ENCODE peak calls at places on chromosomes 12 and 14, in ten cellular contexts. One of them, this sample, is unnamed.
A peak's percentile ranks its signal among the peaks of the same experiment; 100 is the strongest.

GRCh38 chr14:89911018-89911919 is 43.3 kb downstream of the EFCAB11 start:
- DNase-seq in lung: no peak
- DNase-seq in gastrocnemius medialis: no peak
- DNase-seq in T-helper 9 cell: no peak
- DNase-seq in AG04450: no peak
- DNase-seq in MM.1S: no peak
- DNase-seq in activated CD4-positive, alpha-beta T cell treated with anti-CD3 and anti-CD28 coated beads for 1 hour: no peak
- DNase-seq in amygdala: no peak
- DNase-seq in SW480: peak; percentile 63
- DNase-seq in germinal center: no peak
- DNase-seq in this sample: no peak

GRCh38 chr14:103816991-103817390 is 30.4 kb downstream of the PPP1R13B start:
- DNase-seq in lung: no peak
- DNase-seq in gastrocnemius medialis: no peak
- DNase-seq in T-helper 9 cell: no peak
- DNase-seq in AG04450: no peak
- DNase-seq in MM.1S: no peak
- DNase-seq in activated CD4-positive, alpha-beta T cell treated with anti-CD3 and anti-CD28 coated beads for 1 hour: no peak
- DNase-seq in amygdala: no peak
- DNase-seq in SW480: no peak
- DNase-seq in germinal center: no peak
- DNase-seq in this sample: no peak

GRCh38 chr12:57522019-57522886 is at the start of gene MBD6:
- DNase-seq in lung: peak; percentile 95
- DNase-seq in gastrocnemius medialis: peak; percentile 90
- DNase-seq in T-helper 9 cell: peak; percentile 86
- DNase-seq in AG04450: peak; percentile 89
- DNase-seq in MM.1S: peak; percentile 93
- DNase-seq in activated CD4-positive, alpha-beta T cell treated with anti-CD3 and anti-CD28 coated beads for 1 hour: peak; percentile 87
- DNase-seq in amygdala: peak; percentile 83
- DNase-seq in SW480: peak; percentile 96
- DNase-seq in germinal center: peak; percentile 98
- DNase-seq in this sample: peak; percentile 91

GRCh38 chr12:7374423-7375144 is 69.4 kb downstream of the CD163L1 start:
- DNase-seq in lung: no peak
- DNase-seq in gastrocnemius medialis: no peak
- DNase-seq in T-helper 9 cell: no peak
- DNase-seq in AG04450: no peak
- DNase-seq in MM.1S: peak; percentile 48
- DNase-seq in activated CD4-positive, alpha-beta T cell treated with anti-CD3 and anti-CD28 coated beads for 1 hour: no peak
- DNase-seq in amygdala: no peak
- DNase-seq in SW480: peak; percentile 82
- DNase-seq in germinal center: peak; percentile 26
- DNase-seq in this sample: no peak

GRCh38 chr12:31008241-31008711 is 65.4 kb upstream of the DDX11 start:
- DNase-seq in lung: no peak
- DNase-seq in gastrocnemius medialis: no peak
- DNase-seq in T-helper 9 cell: no peak
- DNase-seq in AG04450: no peak
- DNase-seq in MM.1S: no peak
- DNase-seq in activated CD4-positive, alpha-beta T cell treated with anti-CD3 and anti-CD28 coated beads for 1 hour: no peak
- DNase-seq in amygdala: no peak
- DNase-seq in SW480: no peak
- DNase-seq in germinal center: no peak
- DNase-seq in this sample: no peak

GRCh38 chr14:101115652-101116051 is 212.1 kb upstream of the RTL1 start:
- DNase-seq in lung: no peak
- DNase-seq in gastrocnemius medialis: no peak
- DNase-seq in T-helper 9 cell: no peak
- DNase-seq in AG04450: no peak
- DNase-seq in MM.1S: no peak
- DNase-seq in activated CD4-positive, alpha-beta T cell treated with anti-CD3 and anti-CD28 coated beads for 1 hour: no peak
- DNase-seq in amygdala: no peak
- DNase-seq in SW480: no peak
- DNase-seq in germinal center: no peak
- DNase-seq in this sample: no peak

GRCh38 chr14:93044116-93044515 is 71.6 kb downstream of the ITPK1 start:
- DNase-seq in lung: no peak
- DNase-seq in gastrocnemius medialis: no peak
- DNase-seq in T-helper 9 cell: no peak
- DNase-seq in AG04450: no peak
- DNase-seq in MM.1S: no peak
- DNase-seq in activated CD4-positive, alpha-beta T cell treated with anti-CD3 and anti-CD28 coated beads for 1 hour: no peak
- DNase-seq in amygdala: no peak
- DNase-seq in SW480: peak; percentile 88
- DNase-seq in germinal center: no peak
- DNase-seq in this sample: no peak

GRCh38 chr12:111404362-111405148 is 1.2 kb upstream of the SH2B3 start:
- DNase-seq in lung: peak; percentile 51
- DNase-seq in gastrocnemius medialis: no peak
- DNase-seq in T-helper 9 cell: no peak
- DNase-seq in AG04450: no peak
- DNase-seq in MM.1S: no peak
- DNase-seq in activated CD4-positive, alpha-beta T cell treated with anti-CD3 and anti-CD28 coated beads for 1 hour: peak; percentile 62
- DNase-seq in amygdala: no peak
- DNase-seq in SW480: peak; percentile 69
- DNase-seq in germinal center: peak; percentile 46
- DNase-seq in this sample: no peak

GRCh38 chr12:68480526-68480925 is 130.2 kb upstream of the RAP1B start:
- DNase-seq in lung: no peak
- DNase-seq in gastrocnemius medialis: no peak
- DNase-seq in T-helper 9 cell: no peak
- DNase-seq in AG04450: no peak
- DNase-seq in MM.1S: no peak
- DNase-seq in activated CD4-positive, alpha-beta T cell treated with anti-CD3 and anti-CD28 coated beads for 1 hour: no peak
- DNase-seq in amygdala: no peak
- DNase-seq in SW480: no peak
- DNase-seq in germinal center: no peak
- DNase-seq in this sample: no peak

GRCh38 chr12:52884526-52885293 is 20.2 kb downstream of the KRT8 start:
- DNase-seq in lung: peak; percentile 83
- DNase-seq in gastrocnemius medialis: peak; percentile 31
- DNase-seq in T-helper 9 cell: peak; percentile 72
- DNase-seq in AG04450: no peak
- DNase-seq in MM.1S: peak; percentile 45
- DNase-seq in activated CD4-positive, alpha-beta T cell treated with anti-CD3 and anti-CD28 coated beads for 1 hour: peak; percentile 73
- DNase-seq in amygdala: no peak
- DNase-seq in SW480: peak; percentile 71
- DNase-seq in germinal center: peak; percentile 77
- DNase-seq in this sample: peak; percentile 86

GRCh38 chr12:15728118-15728598 is 61.0 kb downstream of the EPS8 start:
- DNase-seq in lung: no peak
- DNase-seq in gastrocnemius medialis: no peak
- DNase-seq in T-helper 9 cell: no peak
- DNase-seq in AG04450: peak; percentile 21
- DNase-seq in MM.1S: no peak
- DNase-seq in activated CD4-positive, alpha-beta T cell treated with anti-CD3 and anti-CD28 coated beads for 1 hour: no peak
- DNase-seq in amygdala: no peak
- DNase-seq in SW480: no peak
- DNase-seq in germinal center: no peak
- DNase-seq in this sample: no peak

GRCh38 chr14:56874375-56874774 is 64.1 kb upstream of the OTX2 start:
- DNase-seq in lung: no peak
- DNase-seq in gastrocnemius medialis: no peak
- DNase-seq in T-helper 9 cell: no peak
- DNase-seq in AG04450: no peak
- DNase-seq in MM.1S: no peak
- DNase-seq in activated CD4-positive, alpha-beta T cell treated with anti-CD3 and anti-CD28 coated beads for 1 hour: no peak
- DNase-seq in amygdala: no peak
- DNase-seq in SW480: peak; percentile 49
- DNase-seq in germinal center: peak; percentile 10
- DNase-seq in this sample: no peak

GRCh38 chr12:6337958-6338406 is 3.9 kb downstream of the TNFRSF1A start:
- DNase-seq in lung: no peak
- DNase-seq in gastrocnemius medialis: no peak
- DNase-seq in T-helper 9 cell: no peak
- DNase-seq in AG04450: no peak
- DNase-seq in MM.1S: no peak
- DNase-seq in activated CD4-positive, alpha-beta T cell treated with anti-CD3 and anti-CD28 coated beads for 1 hour: no peak
- DNase-seq in amygdala: no peak
- DNase-seq in SW480: no peak
- DNase-seq in germinal center: no peak
- DNase-seq in this sample: no peak

GRCh38 chr12:56988207-56988739 is 18.1 kb downstream of the ZBTB39 start:
- DNase-seq in lung: no peak
- DNase-seq in gastrocnemius medialis: no peak
- DNase-seq in T-helper 9 cell: no peak
- DNase-seq in AG04450: no peak
- DNase-seq in MM.1S: no peak
- DNase-seq in activated CD4-positive, alpha-beta T cell treated with anti-CD3 and anti-CD28 coated beads for 1 hour: no peak
- DNase-seq in amygdala: no peak
- DNase-seq in SW480: no peak
- DNase-seq in germinal center: no peak
- DNase-seq in this sample: no peak

GRCh38 chr14:105537580-105538474 is 11.4 kb downstream of the TMEM121 start:
- DNase-seq in lung: peak; percentile 59
- DNase-seq in gastrocnemius medialis: no peak
- DNase-seq in T-helper 9 cell: peak; percentile 72
- DNase-seq in AG04450: no peak
- DNase-seq in MM.1S: peak; percentile 65
- DNase-seq in activated CD4-positive, alpha-beta T cell treated with anti-CD3 and anti-CD28 coated beads for 1 hour: peak; percentile 60
- DNase-seq in amygdala: no peak
- DNase-seq in SW480: peak; percentile 46
- DNase-seq in germinal center: peak; percentile 81
- DNase-seq in this sample: no peak

GRCh38 chr12:32285484-32285883 is 113.9 kb upstream of the FGD4 start:
- DNase-seq in lung: no peak
- DNase-seq in gastrocnemius medialis: no peak
- DNase-seq in T-helper 9 cell: no peak
- DNase-seq in AG04450: no peak
- DNase-seq in MM.1S: no peak
- DNase-seq in activated CD4-positive, alpha-beta T cell treated with anti-CD3 and anti-CD28 coated beads for 1 hour: no peak
- DNase-seq in amygdala: no peak
- DNase-seq in SW480: no peak
- DNase-seq in germinal center: no peak
- DNase-seq in this sample: no peak

GRCh38 chr12:120474092-120474960 is 4.8 kb upstream of the SRSF9 start:
- DNase-seq in lung: no peak
- DNase-seq in gastrocnemius medialis: no peak
- DNase-seq in T-helper 9 cell: no peak
- DNase-seq in AG04450: no peak
- DNase-seq in MM.1S: no peak
- DNase-seq in activated CD4-positive, alpha-beta T cell treated with anti-CD3 and anti-CD28 coated beads for 1 hour: no peak
- DNase-seq in amygdala: no peak
- DNase-seq in SW480: peak; percentile 81
- DNase-seq in germinal center: no peak
- DNase-seq in this sample: no peak

GRCh38 chr12:122126713-122127597 is 47.1 kb downstream of the IL31 start:
- DNase-seq in lung: no peak
- DNase-seq in gastrocnemius medialis: no peak
- DNase-seq in T-helper 9 cell: no peak
- DNase-seq in AG04450: no peak
- DNase-seq in MM.1S: no peak
- DNase-seq in activated CD4-positive, alpha-beta T cell treated with anti-CD3 and anti-CD28 coated beads for 1 hour: no peak
- DNase-seq in amygdala: no peak
- DNase-seq in SW480: no peak
- DNase-seq in germinal center: no peak
- DNase-seq in this sample: no peak

GRCh38 chr12:597926-598568 is 65.2 kb downstream of the NINJ2 start:
- DNase-seq in lung: peak; percentile 54
- DNase-seq in gastrocnemius medialis: no peak
- DNase-seq in T-helper 9 cell: no peak
- DNase-seq in AG04450: no peak
- DNase-seq in MM.1S: no peak
- DNase-seq in activated CD4-positive, alpha-beta T cell treated with anti-CD3 and anti-CD28 coated beads for 1 hour: no peak
- DNase-seq in amygdala: no peak
- DNase-seq in SW480: no peak
- DNase-seq in germinal center: no peak
- DNase-seq in this sample: no peak

GRCh38 chr14:103551338-103551762 is 11.1 kb downstream of the BAG5 start:
- DNase-seq in lung: no peak
- DNase-seq in gastrocnemius medialis: no peak
- DNase-seq in T-helper 9 cell: no peak
- DNase-seq in AG04450: no peak
- DNase-seq in MM.1S: no peak
- DNase-seq in activated CD4-positive, alpha-beta T cell treated with anti-CD3 and anti-CD28 coated beads for 1 hour: no peak
- DNase-seq in amygdala: no peak
- DNase-seq in SW480: no peak
- DNase-seq in germinal center: no peak
- DNase-seq in this sample: peak; percentile 92